ENCODE peak calls at places on chromosomes 16 and 17, in seven cellular contexts. H, J, N, S, C, R and G are unnamed samples.

GRCh38 chr16:54936086-54936978 is 5.7 kb downstream of the IRX5 start:
- DNase-seq in H (no peak), J (no peak), N (peak; percentile 71), S (no peak), C (peak; percentile 69), R (no peak), G (no peak)

GRCh38 chr16:73021866-73022495 is 25.9 kb downstream of the ZFHX3 start:
- DNase-seq in H (no peak), J (no peak), N (no peak), S (no peak), C (no peak), R (no peak), G (no peak)

GRCh38 chr17:64146418-64147109 is 16.6 kb upstream of the ERN1 start:
- DNase-seq in H (no peak), J (peak; percentile 62), N (peak; percentile 75), S (peak; percentile 52), C (peak; percentile 80), R (no peak), G (peak; percentile 80)

GRCh38 chr16:79563919-79564318 is 36.6 kb downstream of the MAF start:
- DNase-seq in H (no peak), J (no peak), N (peak; percentile 28), S (no peak), C (no peak), R (no peak), G (peak; percentile 16)

GRCh38 chr16:80047796-80048649 is 447.5 kb upstream of the MAF start:
- DNase-seq in H (no peak), J (no peak), N (no peak), S (no peak), C (no peak), R (no peak), G (no peak)

GRCh38 chr16:82062645-82063058 is 27.6 kb downstream of the HSD17B2 start:
- DNase-seq in H (no peak), J (no peak), N (no peak), S (no peak), C (peak; percentile 64), R (no peak), G (no peak)

GRCh38 chr16:87608400-87608985 is 6.2 kb downstream of the JPH3 start:
- DNase-seq in H (no peak), J (peak; percentile 40), N (peak; percentile 75), S (peak; percentile 60), C (peak; percentile 46), R (no peak), G (no peak)

GRCh38 chr17:29042679-29043538 is at the start of gene PIPOX:
- DNase-seq in H (no peak), J (no peak), N (peak; percentile 92), S (peak; percentile 39), C (no peak), R (no peak), G (no peak)

GRCh38 chr16:14310519-14310991 is 239.4 kb downstream of the MRTFB start:
- DNase-seq in H (no peak), J (no peak), N (peak; percentile 70), S (peak; percentile 64), C (no peak), R (no peak), G (no peak)

GRCh38 chr16:10624527-10624926 is 44.1 kb upstream of the EMP2 start:
- DNase-seq in H (no peak), J (no peak), N (no peak), S (peak; percentile 20), C (peak; percentile 52), R (no peak), G (no peak)

GRCh38 chr17:57959929-57960328 is 4.7 kb upstream of the CUEDC1 start:
- DNase-seq in H (no peak), J (peak; percentile 9), N (no peak), S (no peak), C (no peak), R (no peak), G (no peak)

GRCh38 chr17:35184274-35184673 is 9.9 kb downstream of the SLC35G3 start:
- DNase-seq in H (no peak), J (no peak), N (no peak), S (no peak), C (no peak), R (no peak), G (no peak)

GRCh38 chr16:71629617-71630016 is 3.6 kb downstream of the MARVELD3 start:
- DNase-seq in H (no peak), J (peak; percentile 45), N (no peak), S (no peak), C (no peak), R (no peak), G (no peak)

GRCh38 chr17:38893612-38894011 is 23.8 kb downstream of the LASP1 start:
- DNase-seq in H (no peak), J (no peak), N (peak; percentile 49), S (no peak), C (no peak), R (no peak), G (no peak)

GRCh38 chr16:29815032-29815721 is 775 bp upstream of the PAGR1 start:
- DNase-seq in H (no peak), J (peak; percentile 56), N (peak; percentile 59), S (no peak), C (no peak), R (no peak), G (no peak)

GRCh38 chr16:88387941-88388627 is 5.3 kb downstream of the ZNF469 start:
- DNase-seq in H (no peak), J (peak; percentile 84), N (no peak), S (peak; percentile 97), C (peak; percentile 32), R (no peak), G (no peak)

GRCh38 chr17:78922876-78923498 is 2.2 kb downstream of the TIMP2 start:
- DNase-seq in H (no peak), J (no peak), N (no peak), S (no peak), C (no peak), R (no peak), G (no peak)
- H3K27ac ChIP-seq in H (peak overlapping the region; percentile 97), J (peak overlapping the region; percentile 74), N (no peak overlapping the region), S (no peak overlapping the region), C (no peak overlapping the region), R (peak overlapping the region; percentile 32), G (peak overlapping the region; percentile 99)

GRCh38 chr17:77437747-77438146 is 297.0 kb downstream of the SEC14L1 start:
- DNase-seq in H (no peak), J (no peak), N (no peak), S (no peak), C (no peak), R (no peak), G (no peak)
- H3K4me1 ChIP-seq in H (peaks cover 66% of the 10 kb centered on the region), J (peaks cover 31% of the 10 kb centered on the region), N (peaks cover 15% of the 10 kb centered on the region), S (no peaks in the 10 kb centered on the region), C (peaks cover 4% of the 10 kb centered on the region), R (no peaks in the 10 kb centered on the region), G (no peaks in the 10 kb centered on the region)

DNA sequence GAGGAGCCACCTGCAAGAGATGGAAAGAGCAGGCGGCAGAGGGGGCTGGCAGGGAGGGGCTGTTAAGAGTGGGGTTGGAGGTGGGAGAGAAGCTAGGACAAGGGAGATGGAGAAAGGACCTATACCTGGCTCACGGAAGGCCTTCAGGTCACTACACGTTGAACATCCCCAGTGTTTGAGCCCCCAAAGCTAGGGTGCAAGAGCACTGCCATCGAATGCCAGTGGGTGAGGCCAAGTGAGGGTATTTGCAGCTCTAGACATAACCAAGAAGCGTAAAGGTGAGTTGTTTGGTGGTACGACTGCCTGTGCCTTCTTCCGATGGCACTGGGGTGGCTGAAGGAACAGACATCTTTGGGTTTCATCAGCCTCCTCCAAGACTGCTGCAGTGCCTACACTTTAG is 17.0 kb upstream of the HERPUD1 start:
- DNase-seq in H (no peak), J (no peak), N (no peak), S (no peak), C (no peak), R (no peak), G (no peak)
- H3K4me3 ChIP-seq in H (no peak overlapping the region), J (no peak overlapping the region), N (no peak overlapping the region), S (no peak overlapping the region), C (no peak overlapping the region), R (no peak overlapping the region), G (no peak overlapping the region)

GRCh38 chr16:57148481-57148880 is 37.4 kb downstream of the PSME3IP1 start:
- DNase-seq in H (no peak), J (no peak), N (no peak), S (no peak), C (no peak), R (no peak), G (no peak)
- H3K27ac ChIP-seq in H (no peak overlapping the region), J (no peak overlapping the region), N (no peak overlapping the region), S (no peak overlapping the region), C (no peak overlapping the region), R (no peak overlapping the region), G (peak overlapping the region; percentile 11)

GRCh38 chr17:7592422-7593021 is 2.6 kb upstream of the SOX15 start:
- DNase-seq in H (no peak), J (no peak), N (no peak), S (no peak), C (no peak), R (no peak), G (no peak)

GRCh38 chr17:7589891-7590611 is at the start of gene SOX15:
- DNase-seq in H (no peak), J (peak; percentile 42), N (peak; percentile 89), S (peak; percentile 88), C (peak; percentile 69), R (no peak), G (no peak)

GRCh38 chr17:7593296-7593695 is 3.4 kb upstream of the SOX15 start:
- DNase-seq in H (no peak), J (no peak), N (no peak), S (no peak), C (no peak), R (no peak), G (no peak)

GRCh38 chr17:7590743-7591142 is 849 bp upstream of the SOX15 start:
- DNase-seq in H (no peak), J (no peak), N (peak; percentile 96), S (peak; percentile 68), C (peak; percentile 60), R (no peak), G (no peak)

DNA sequence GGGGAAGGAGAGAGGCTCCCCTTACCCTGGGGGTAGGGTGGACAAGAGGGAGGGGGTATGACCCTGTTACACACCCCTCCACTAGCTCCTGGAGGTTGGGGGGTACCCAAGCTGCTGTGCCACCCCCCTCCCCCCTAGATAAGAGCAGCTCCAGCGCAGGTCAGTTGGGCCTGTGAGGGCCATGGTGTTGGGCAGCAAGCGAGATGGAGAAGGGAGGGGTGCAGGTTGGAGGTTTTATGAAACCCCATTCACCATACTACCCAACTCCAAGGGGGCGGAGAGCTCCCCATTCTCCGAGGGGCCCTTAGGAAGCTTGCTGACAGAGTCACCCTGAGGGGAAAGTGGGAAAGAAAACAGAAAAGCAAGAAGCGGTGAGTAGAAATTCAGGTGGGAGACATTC is 1.7 kb upstream of the SOX15 start:
- DNase-seq in H (no peak), J (no peak), N (no peak), S (no peak), C (no peak), R (no peak), G (no peak)
- H3K4me1 ChIP-seq in H (peaks cover 22% of the 10 kb centered on the region), J (peaks cover 3% of the 10 kb centered on the region), N (peaks cover 3% of the 10 kb centered on the region), S (peaks cover 36% of the 10 kb centered on the region), C (peaks cover 47% of the 10 kb centered on the region), R (peaks cover 20% of the 10 kb centered on the region), G (peaks cover 35% of the 10 kb centered on the region)

DNA sequence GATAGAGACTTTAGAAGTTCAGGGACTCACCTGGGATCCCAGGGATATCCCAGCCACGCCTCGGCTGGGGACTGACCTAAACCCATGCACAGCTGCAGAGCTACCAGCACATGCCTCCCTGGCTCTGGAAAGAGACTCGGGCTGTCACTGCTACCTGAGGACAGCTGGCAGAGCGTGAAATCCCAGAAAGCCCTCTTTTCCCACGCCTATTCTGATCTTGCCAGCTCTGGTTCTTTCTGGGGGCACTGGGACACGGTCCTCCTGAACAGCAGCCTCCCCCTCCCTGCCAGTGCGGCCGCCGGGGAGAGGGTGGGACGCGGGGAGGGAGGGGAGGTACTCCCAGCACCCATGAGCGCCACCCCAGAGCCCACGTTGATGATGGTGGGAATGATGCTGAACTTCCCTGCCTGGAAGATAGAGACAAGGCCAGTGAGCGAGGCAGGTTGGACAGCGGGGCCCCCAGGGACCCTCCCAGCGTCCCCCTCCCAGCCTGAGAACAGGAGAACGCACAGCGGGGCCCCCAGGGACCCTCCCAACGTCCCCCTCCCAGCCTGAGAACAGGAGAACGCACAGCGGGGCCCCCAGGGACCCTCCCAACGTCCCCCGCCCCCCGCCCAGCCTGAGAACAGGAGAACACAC is 10.7 kb downstream of the P2RX5 start:
- DNase-seq in H (no peak), J (no peak), N (no peak), S (no peak), C (peak; percentile 20), R (no peak), G (no peak)
- H3K4me3 ChIP-seq in H (no peak overlapping the region), J (no peak overlapping the region), N (no peak overlapping the region), S (no peak overlapping the region), C (no peak overlapping the region), R (no peak overlapping the region), G (no peak overlapping the region)